ENCODE peak calls at places on chromosomes 13 and 19, in nine cellular contexts. M, A, Y, D, L, Z, H, F and P are unnamed samples.

GRCh38 chr13:30715837-30716236 is 19.5 kb upstream of the ALOX5AP start:
- DNase-seq in M (no peak), A (no peak), Y (no peak), D (no peak), L (no peak), Z (no peak), H (peak; percentile 58), F (no peak), P (peak; percentile 58)

GRCh38 chr19:47024502-47024901 is 4.9 kb downstream of the NPAS1 start:
- DNase-seq in M (no peak), A (no peak), Y (no peak), D (no peak), L (no peak), Z (no peak), H (no peak), F (no peak), P (no peak)

GRCh38 chr19:29946645-29947044 is 4.6 kb downstream of the URI1 start:
- DNase-seq in M (no peak), A (no peak), Y (no peak), D (no peak), L (no peak), Z (no peak), H (no peak), F (no peak), P (no peak)

GRCh38 chr13:30705672-30706071 is 29.7 kb upstream of the ALOX5AP start:
- DNase-seq in M (no peak), A (no peak), Y (no peak), D (no peak), L (no peak), Z (no peak), H (no peak), F (no peak), P (no peak)

GRCh38 chr19:42098781-42099180 is 22.8 kb downstream of the ZNF574 start:
- DNase-seq in M (no peak), A (no peak), Y (no peak), D (no peak), L (no peak), Z (no peak), H (no peak), F (no peak), P (no peak)

GRCh38 chr19:2288743-2289713 is 7.1 kb upstream of the PEAK3 start:
- DNase-seq in M (no peak), A (no peak), Y (no peak), D (no peak), L (no peak), Z (no peak), H (no peak), F (no peak), P (no peak)

GRCh38 chr19:50835785-50836542 is 2.6 kb upstream of the KLK15 start:
- DNase-seq in M (peak; percentile 78), A (peak; percentile 70), Y (peak; percentile 88), D (peak; percentile 55), L (peak; percentile 32), Z (no peak), H (peak; percentile 61), F (no peak), P (peak; percentile 58)

GRCh38 chr13:46575321-46575721 is 22.4 kb downstream of the LRCH1 start:
- DNase-seq in M (no peak), A (no peak), Y (no peak), D (no peak), L (no peak), Z (no peak), H (peak; percentile 79), F (no peak), P (peak; percentile 70)

GRCh38 chr13:102679449-102680132 is 15.3 kb downstream of the METTL21C start:
- DNase-seq in M (no peak), A (no peak), Y (no peak), D (no peak), L (no peak), Z (no peak), H (no peak), F (no peak), P (no peak)

GRCh38 chr13:71877280-71877653 is 10.3 kb upstream of the DACH1 start:
- DNase-seq in M (no peak), A (no peak), Y (no peak), D (no peak), L (no peak), Z (no peak), H (no peak), F (no peak), P (no peak)

GRCh38 chr19:11555246-11555645 is 3.8 kb downstream of the ELOF1 start:
- DNase-seq in M (no peak), A (no peak), Y (no peak), D (no peak), L (no peak), Z (no peak), H (no peak), F (no peak), P (no peak)

DNA sequence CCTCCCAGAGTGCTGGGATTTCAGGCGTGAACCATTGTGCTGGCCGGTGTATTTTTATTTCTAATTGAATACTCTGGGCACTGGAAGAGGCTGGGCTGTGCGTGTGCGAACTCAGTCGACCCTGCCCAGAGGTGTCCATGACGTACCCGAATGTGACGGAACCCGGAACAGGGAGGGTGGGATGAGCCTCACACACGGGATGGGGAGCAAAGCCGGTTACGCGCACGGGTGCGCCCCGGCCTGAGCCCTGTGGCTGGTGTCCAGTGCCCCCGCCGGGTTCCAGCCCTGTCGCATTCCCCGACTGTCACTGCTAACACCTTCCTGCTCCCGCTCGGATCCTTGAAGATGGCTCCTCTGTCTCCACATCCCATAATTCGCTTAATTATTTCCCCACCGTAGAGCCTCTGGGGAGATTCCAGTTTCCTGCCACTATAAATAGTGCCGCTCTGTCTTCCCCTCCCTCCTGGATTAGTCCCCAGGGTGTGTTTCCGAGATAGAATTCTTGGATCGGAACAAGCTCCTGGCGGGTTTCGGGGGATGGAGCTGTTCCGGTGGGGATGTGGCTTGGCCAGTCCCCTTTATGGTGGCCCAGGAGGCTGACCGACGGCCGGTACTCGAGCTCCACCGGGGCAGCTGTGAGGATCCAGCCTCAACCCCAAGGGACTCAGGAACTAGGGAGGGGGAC is 22.0 kb downstream of the SBNO2 start:
- DNase-seq in M (no peak), A (peak; percentile 87), Y (no peak), D (no peak), L (no peak), Z (no peak), H (no peak), F (no peak), P (peak; percentile 81)
- H3K4me3 ChIP-seq in M (no peak overlapping the region), A (no peak overlapping the region), Y (no peak overlapping the region), D (no peak overlapping the region), L (no peak overlapping the region), Z (no peak overlapping the region), H (no peak overlapping the region), F (no peak overlapping the region), P (no peak overlapping the region)

DNA sequence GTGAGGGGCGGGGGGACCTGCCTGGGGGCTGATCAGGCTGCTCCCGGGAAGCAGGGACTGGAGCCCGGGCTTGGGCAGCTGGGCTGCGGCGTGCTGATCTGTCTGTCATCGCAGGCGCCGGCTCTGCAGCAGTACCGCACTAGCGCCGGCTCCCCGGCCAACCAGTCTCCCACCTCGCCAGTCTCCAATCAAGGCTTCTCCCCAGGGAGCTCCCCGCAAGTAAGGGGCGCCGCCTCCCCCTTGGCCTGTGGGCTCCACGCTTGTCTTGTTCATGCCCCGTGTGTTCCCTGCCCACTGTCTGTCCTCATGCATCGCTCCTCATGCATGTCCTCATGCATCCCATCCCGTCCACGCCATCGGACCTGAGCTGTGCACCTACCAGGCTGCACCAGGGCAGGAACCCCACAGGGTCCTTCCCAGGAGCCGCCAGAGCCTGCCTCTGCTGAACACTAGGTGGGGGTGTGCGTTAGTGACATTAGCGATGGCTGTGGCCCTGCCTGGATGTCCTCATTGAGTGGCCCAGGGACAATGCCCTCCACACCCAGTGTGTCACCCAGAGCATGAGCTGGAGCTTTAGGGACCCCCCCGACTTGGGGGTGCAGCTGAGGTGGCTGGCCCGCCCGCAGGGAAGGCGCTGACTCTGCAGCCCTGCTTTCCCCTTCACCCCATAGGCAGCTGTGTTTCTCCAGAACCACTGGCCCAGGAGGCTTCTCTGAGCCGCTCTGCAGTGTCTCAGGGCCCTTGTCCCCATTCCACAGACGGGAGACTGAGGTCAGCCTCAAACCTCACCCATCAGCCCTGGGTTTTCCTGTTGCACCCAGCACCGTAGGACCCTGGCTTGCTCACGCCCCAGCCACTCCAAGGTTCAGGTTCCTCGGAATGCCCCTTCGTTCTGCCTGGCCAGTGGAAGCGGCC is 19.5 kb downstream of the COMP start:
- DNase-seq in M (no peak), A (peak; percentile 54), Y (no peak), D (no peak), L (peak; percentile 22), Z (no peak), H (no peak), F (no peak), P (no peak)
- TF ChIP-seq CTCF in M (no peak), A (peak; percentile 65), Y (no peak), D (no peak), L (peak; percentile 30), Z (peak; percentile 43), H (peak; percentile 30), F (peak; percentile 25), P (peak; percentile 15)

GRCh38 chr19:14058182-14059092 is 3.4 kb downstream of the PALM3 start:
- DNase-seq in M (no peak), A (no peak), Y (no peak), D (no peak), L (no peak), Z (no peak), H (no peak), F (no peak), P (no peak)
- H3K4me3 ChIP-seq in M (peak overlapping the region; percentile 54), A (peak overlapping the region; percentile 54), Y (no peak overlapping the region), D (no peak overlapping the region), L (no peak overlapping the region), Z (no peak overlapping the region), H (no peak overlapping the region), F (no peak overlapping the region), P (no peak overlapping the region)

GRCh38 chr19:53810187-53810546 is 13.9 kb downstream of the NLRP12 start:
- DNase-seq in M (no peak), A (no peak), Y (no peak), D (no peak), L (no peak), Z (no peak), H (no peak), F (no peak), P (no peak)

GRCh38 chr19:53809518-53810186 is 14.5 kb downstream of the NLRP12 start:
- DNase-seq in M (no peak), A (peak; percentile 29), Y (no peak), D (no peak), L (no peak), Z (no peak), H (peak; percentile 5), F (no peak), P (no peak)

GRCh38 chr19:53813996-53814395 is 10.1 kb downstream of the NLRP12 start:
- DNase-seq in M (no peak), A (no peak), Y (no peak), D (no peak), L (no peak), Z (no peak), H (no peak), F (no peak), P (no peak)

GRCh38 chr19:53810891-53811290 is 13.2 kb downstream of the NLRP12 start:
- DNase-seq in M (no peak), A (no peak), Y (no peak), D (no peak), L (no peak), Z (no peak), H (no peak), F (no peak), P (no peak)

DNA sequence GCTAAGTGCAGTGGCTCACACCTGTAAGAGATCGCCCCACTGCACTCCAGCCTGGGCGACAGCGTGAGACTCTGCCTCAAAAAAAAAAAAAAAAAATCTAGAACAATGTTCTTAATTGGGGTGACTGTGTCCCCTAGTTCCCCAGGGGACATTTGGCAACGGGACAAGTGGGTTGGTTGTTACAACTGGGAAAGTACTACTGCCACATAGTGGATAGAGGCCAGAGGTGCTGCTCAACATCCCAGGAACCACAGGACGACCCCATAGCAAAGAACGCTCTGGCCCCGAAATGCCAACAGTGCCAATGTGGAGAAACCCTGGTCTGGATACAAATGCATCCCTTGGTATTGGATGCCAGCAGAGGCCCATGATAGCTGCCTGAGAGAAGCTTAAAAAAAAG is 11.8 kb downstream of the NLRP12 start:
- DNase-seq in M (no peak), A (peak; percentile 63), Y (no peak), D (no peak), L (no peak), Z (no peak), H (no peak), F (no peak), P (no peak)
- TF ChIP-seq CTCF in M (no peak), A (peak; percentile 46), Y (no peak), D (no peak), L (no peak), Z (no peak), H (peak; percentile 41), F (no peak), P (peak; percentile 27)